ENCODE peak calls at places on chromosomes 4 and X, in seven cellular contexts. E is NCI-H345; M is suprapubic skin; Z is activated CD8-positive, alpha-beta memory T cell treated with anti-CD3 and anti-CD28 coated beads for 4 hours; U is Kasumi-1; D is astrocyte; J is fibroblast of the conjunctiva. O is an unnamed sample.

GRCh38 chr4:167020410-167020809 is 213.9 kb downstream of the SPOCK3 start:
- DNase-seq in E (no peak), M (no peak), Z (no peak), U (peak), D (no peak), J (no peak), O (no peak)

GRCh38 chr4:103478210-103478609 is 241.6 kb downstream of the TACR3 start:
- DNase-seq in E (no peak), M (no peak), Z (no peak), U (no peak), D (no peak), J (no peak), O (no peak)

GRCh38 chr4:150126201-150126879 is 48.1 kb downstream of the DCLK2 start:
- DNase-seq in E (no peak), M (no peak), Z (no peak), U (peak), D (peak), J (no peak), O (no peak)

GRCh38 chrX:79413009-79413408 is 45.9 kb upstream of the ITM2A start:
- DNase-seq in E (no peak), M (no peak), Z (no peak), U (peak), D (no peak), J (peak), O (no peak)

GRCh38 chrX:16023790-16024734 is 99.3 kb upstream of the GRPR start:
- DNase-seq in E (no peak), M (no peak), Z (no peak), U (no peak), D (peak), J (no peak), O (no peak)

GRCh38 chrX:149145845-149146285 is 359.2 kb downstream of the IDS start:
- DNase-seq in E (no peak), M (no peak), Z (no peak), U (peak), D (peak), J (no peak), O (no peak)

GRCh38 chr4:46354863-46355262 is 35.1 kb downstream of the GABRA2 start:
- DNase-seq in E (no peak), M (no peak), Z (no peak), U (no peak), D (no peak), J (no peak), O (no peak)

GRCh38 chr4:8317474-8317873 is 47.9 kb downstream of the HTRA3 start:
- DNase-seq in E (no peak), M (no peak), Z (no peak), U (no peak), D (no peak), J (no peak), O (no peak)

GRCh38 chr4:183180096-183180495 is 81.0 kb downstream of the WWC2 start:
- DNase-seq in E (no peak), M (no peak), Z (no peak), U (no peak), D (no peak), J (no peak), O (no peak)

O was measured in activated T-helper 1 cell treated with anti-CD3 and anti-CD28 coated beads, Interleukin-2, amount 50 U/mL, for 16 hours.